ENCODE peak calls at places on chromosome 13, in five cellular contexts. One of them, this sample, is unnamed.

GRCh38 chr13:91185294-91185863 is 162.1 kb upstream of the MIR17HG start:
- DNase-seq in epithelial cell of esophagus: peak; percentile 41
- DNase-seq in IMR-90: peak; percentile 0
- DNase-seq in psoas muscle: no peak
- DNase-seq in HAP-1: no peak
- DNase-seq in this sample: no peak

GRCh38 chr13:30043631-30043925 is 193.2 kb upstream of the UBL3 start:
- DNase-seq in epithelial cell of esophagus: peak; percentile 45
- DNase-seq in HAP-1: no peak
- DNase-seq in psoas muscle: no peak
- DNase-seq in IMR-90: no peak
- DNase-seq in this sample: no peak

GRCh38 chr13:85500716-85501256 is 298.4 kb downstream of the SLITRK6 start:
- DNase-seq in psoas muscle: no peak
- DNase-seq in epithelial cell of esophagus: peak; percentile 83
- DNase-seq in HAP-1: peak; percentile 71
- DNase-seq in IMR-90: no peak
- DNase-seq in this sample: no peak

GRCh38 chr13:79448413-79448812 is 32.5 kb upstream of the NDFIP2 start:
- DNase-seq in IMR-90: peak; percentile 20
- DNase-seq in psoas muscle: no peak
- DNase-seq in HAP-1: no peak
- DNase-seq in epithelial cell of esophagus: no peak
- DNase-seq in this sample: no peak

GRCh38 chr13:30923423-30923822 is 9.0 kb upstream of the TEX26 start:
- DNase-seq in HAP-1: no peak
- DNase-seq in psoas muscle: no peak
- DNase-seq in epithelial cell of esophagus: peak; percentile 28
- DNase-seq in IMR-90: no peak
- DNase-seq in this sample: no peak

GRCh38 chr13:23960566-23961156 is 63.4 kb upstream of the C1QTNF9B start:
- DNase-seq in IMR-90: peak; percentile 60
- DNase-seq in HAP-1: peak; percentile 63
- DNase-seq in epithelial cell of esophagus: peak; percentile 71
- DNase-seq in psoas muscle: no peak
- DNase-seq in this sample: no peak

GRCh38 chr13:70568571-70568970 is 460.3 kb upstream of the KLHL1 start:
- DNase-seq in epithelial cell of esophagus: peak; percentile 59
- DNase-seq in psoas muscle: no peak
- DNase-seq in IMR-90: peak; percentile 26
- DNase-seq in HAP-1: peak; percentile 54
- DNase-seq in this sample: no peak

GRCh38 chr13:32629313-32629712 is 43.1 kb downstream of the PDS5B start:
- DNase-seq in psoas muscle: no peak
- DNase-seq in IMR-90: peak; percentile 60
- DNase-seq in HAP-1: no peak
- DNase-seq in epithelial cell of esophagus: no peak
- DNase-seq in this sample: no peak

DNA sequence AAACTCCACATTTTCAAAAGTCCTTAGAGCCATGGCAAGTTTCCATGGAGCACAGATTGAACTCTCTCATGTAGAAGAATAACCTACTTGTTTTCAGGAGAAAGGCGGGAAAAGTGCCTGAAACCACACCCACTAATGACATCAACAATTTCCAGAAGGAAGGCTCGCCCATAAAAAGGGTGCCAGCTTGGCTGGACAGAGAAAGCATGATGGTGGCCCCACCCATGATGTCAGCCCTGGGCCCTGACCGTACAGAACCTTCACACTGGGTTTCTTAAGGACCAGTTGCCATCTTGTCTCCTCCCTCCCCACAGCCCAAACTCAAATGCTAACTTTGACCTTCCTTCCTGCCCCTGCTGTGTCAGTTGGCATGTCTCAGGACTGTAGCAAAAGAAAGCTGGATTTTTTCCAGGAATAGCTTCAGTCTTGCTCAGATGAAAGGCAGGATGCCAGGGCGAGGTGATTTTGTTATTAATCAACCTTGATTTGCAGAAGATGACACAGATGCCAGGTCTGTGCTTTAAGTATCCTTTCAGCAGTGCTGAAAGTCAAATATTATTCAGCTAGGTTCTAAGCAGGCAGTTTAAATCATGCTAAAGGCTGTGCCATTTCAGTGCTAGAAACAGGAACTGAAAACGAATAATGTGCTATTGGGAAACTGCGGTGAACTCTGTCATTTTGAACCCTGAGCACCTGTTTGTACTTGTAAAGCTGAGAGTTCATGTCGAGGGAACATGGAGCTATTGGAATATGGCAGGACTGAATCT is 89.5 kb upstream of the RFC3 start:
- DNase-seq in HAP-1: no peak
- DNase-seq in IMR-90: no peak
- DNase-seq in psoas muscle: peak; percentile 26
- DNase-seq in epithelial cell of esophagus: peak; percentile 63
- DNase-seq in this sample: no peak
- H3K4me3 ChIP-seq in HAP-1: no peak overlapping the region
- H3K4me3 ChIP-seq in IMR-90: no peak overlapping the region
- H3K4me3 ChIP-seq in psoas muscle: no peak overlapping the region
- H3K4me3 ChIP-seq in epithelial cell of esophagus: no peak overlapping the region
- H3K4me3 ChIP-seq in this sample: no peak overlapping the region

DNA sequence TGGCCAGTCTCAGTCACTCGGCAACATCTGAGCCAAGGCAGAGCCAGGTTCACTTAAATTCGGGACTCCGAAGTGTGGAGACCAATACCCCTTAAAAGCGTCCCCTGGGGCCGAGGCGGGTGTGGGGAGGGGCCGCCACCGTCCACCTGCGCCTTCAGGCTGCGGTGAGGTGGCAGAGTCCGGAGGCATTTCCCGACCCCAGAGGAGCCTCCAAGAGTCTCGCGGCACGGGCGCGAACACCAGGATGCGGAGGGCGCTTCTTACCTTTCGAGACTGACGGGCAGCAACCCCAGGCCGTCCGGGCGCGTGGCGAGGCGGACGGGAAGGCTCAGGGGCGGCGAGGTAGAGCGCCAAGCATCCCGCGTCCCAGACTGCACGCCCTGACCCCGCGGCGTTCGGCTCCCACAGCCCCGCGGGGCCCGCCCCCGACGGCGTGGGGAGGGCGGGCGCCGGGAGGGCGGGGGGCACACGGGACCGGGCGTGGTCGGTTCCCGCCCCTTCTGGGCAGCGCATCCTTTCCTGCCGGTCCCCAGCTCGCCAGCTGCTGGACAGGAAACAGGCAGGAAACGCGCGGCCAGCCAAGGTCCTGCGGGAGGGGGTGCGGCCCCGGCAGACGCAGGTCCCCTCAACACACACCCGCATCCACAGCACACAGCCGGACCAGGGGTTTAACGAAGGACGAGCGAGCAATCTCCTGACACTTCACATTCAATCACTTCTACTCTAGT is at the start of gene THSD1:
- DNase-seq in IMR-90: peak; percentile 41
- DNase-seq in psoas muscle: peak; percentile 75
- DNase-seq in HAP-1: no peak
- DNase-seq in epithelial cell of esophagus: peak; percentile 52
- DNase-seq in this sample: peak; percentile 51
- H3K4me3 ChIP-seq in IMR-90: peak within 1 kb of the TSS; percentile 70
- H3K4me3 ChIP-seq in psoas muscle: peak within 1 kb of the TSS; percentile 68
- H3K4me3 ChIP-seq in HAP-1: peak within 1 kb of the TSS; percentile 25
- H3K4me3 ChIP-seq in epithelial cell of esophagus: peak within 1 kb of the TSS; percentile 82
- H3K4me3 ChIP-seq in this sample: peak within 1 kb of the TSS; percentile 51

DNA sequence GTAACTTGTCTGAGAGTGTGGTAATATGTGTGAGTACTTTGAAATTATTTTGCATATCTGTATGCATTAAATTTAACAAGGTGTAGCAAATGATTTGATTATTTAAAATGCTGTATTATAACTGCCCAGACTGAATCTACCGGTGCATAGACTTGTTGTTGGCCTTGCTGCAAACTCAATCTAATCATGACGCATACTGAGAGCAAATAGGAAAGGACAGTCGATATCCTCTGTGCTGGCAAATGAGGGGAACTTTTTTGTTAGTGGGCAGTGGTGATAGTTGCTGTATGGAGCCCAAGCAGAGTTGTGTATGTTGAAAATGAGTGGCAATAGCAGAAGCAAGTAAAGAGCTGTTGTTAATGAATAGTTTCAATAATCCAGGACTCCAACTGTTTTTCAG is 127.4 kb downstream of the LMO7 start:
- DNase-seq in psoas muscle: no peak
- DNase-seq in HAP-1: no peak
- DNase-seq in epithelial cell of esophagus: peak; percentile 35
- DNase-seq in IMR-90: no peak
- DNase-seq in this sample: no peak
- H3K4me3 ChIP-seq in psoas muscle: peak overlapping the region; percentile 69
- H3K4me3 ChIP-seq in HAP-1: no peak overlapping the region
- H3K4me3 ChIP-seq in epithelial cell of esophagus: peak overlapping the region; percentile 69
- H3K4me3 ChIP-seq in IMR-90: no peak overlapping the region
- H3K4me3 ChIP-seq in this sample: peak overlapping the region; percentile 56

GRCh38 chr13:113882266-113882627 is 18.4 kb upstream of the GAS6 start:
- DNase-seq in HAP-1: no peak
- DNase-seq in psoas muscle: peak; percentile 43
- DNase-seq in epithelial cell of esophagus: no peak
- DNase-seq in IMR-90: no peak
- DNase-seq in this sample: peak; percentile 40
- H3K4me3 ChIP-seq in HAP-1: no peak overlapping the region
- H3K4me3 ChIP-seq in psoas muscle: no peak overlapping the region
- H3K4me3 ChIP-seq in epithelial cell of esophagus: no peak overlapping the region
- H3K4me3 ChIP-seq in IMR-90: no peak overlapping the region
- H3K4me3 ChIP-seq in this sample: no peak overlapping the region

GRCh38 chr13:48492123-48493075 is 40.5 kb downstream of the RCBTB2 start:
- DNase-seq in IMR-90: peak; percentile 18
- DNase-seq in epithelial cell of esophagus: peak; percentile 21
- DNase-seq in HAP-1: no peak
- DNase-seq in psoas muscle: peak; percentile 76
- DNase-seq in this sample: peak; percentile 67
- H3K4me3 ChIP-seq in IMR-90: peak overlapping the region; percentile 30
- H3K4me3 ChIP-seq in epithelial cell of esophagus: no peak overlapping the region
- H3K4me3 ChIP-seq in HAP-1: no peak overlapping the region
- H3K4me3 ChIP-seq in psoas muscle: peak overlapping the region; percentile 35
- H3K4me3 ChIP-seq in this sample: peak overlapping the region; percentile 40

DNA sequence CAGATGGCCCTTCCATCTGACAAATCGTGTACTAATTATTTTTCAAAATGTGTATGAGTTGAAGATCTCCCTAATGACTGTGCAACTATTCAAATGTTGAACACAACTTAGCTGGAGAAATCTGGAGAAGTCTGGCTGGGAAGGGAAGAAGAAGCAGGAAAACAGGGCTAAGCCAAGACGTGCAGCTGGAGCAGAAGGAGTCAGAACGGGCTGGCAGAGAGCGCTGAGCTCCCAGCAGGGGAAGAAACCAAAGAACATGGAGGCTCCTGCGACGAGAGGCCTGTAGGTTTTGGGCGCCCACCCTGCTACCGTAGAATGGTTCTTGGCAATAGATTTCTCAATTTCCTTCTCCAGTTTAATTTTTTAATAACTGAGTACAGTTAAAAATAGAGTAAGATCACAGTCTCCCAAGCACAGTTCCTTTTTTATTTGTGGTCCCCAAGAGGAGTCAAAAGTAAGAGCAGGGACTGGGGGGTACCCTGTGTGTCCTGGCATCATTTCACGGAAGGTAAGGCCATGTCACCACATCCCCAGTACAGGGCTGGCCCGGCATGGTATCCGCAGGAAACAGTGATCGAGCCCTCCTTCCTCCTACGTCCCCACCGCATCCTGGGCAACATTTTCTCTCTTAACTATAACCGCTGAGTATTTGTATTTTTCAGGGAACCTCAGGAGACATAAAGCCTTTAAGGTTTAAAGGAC is 13.4 kb upstream of the LATS2 start:
- DNase-seq in psoas muscle: no peak
- DNase-seq in IMR-90: no peak
- DNase-seq in epithelial cell of esophagus: no peak
- DNase-seq in HAP-1: no peak
- DNase-seq in this sample: peak; percentile 30
- H3K4me3 ChIP-seq in psoas muscle: peak overlapping the region; percentile 79
- H3K4me3 ChIP-seq in IMR-90: no peak overlapping the region
- H3K4me3 ChIP-seq in epithelial cell of esophagus: no peak overlapping the region
- H3K4me3 ChIP-seq in HAP-1: peak overlapping the region; percentile 35
- H3K4me3 ChIP-seq in this sample: peak overlapping the region; percentile 69

GRCh38 chr13:94710881-94711560 is 1.3 kb downstream of the SOX21 start:
- DNase-seq in HAP-1: peak; percentile 51
- DNase-seq in psoas muscle: no peak
- DNase-seq in epithelial cell of esophagus: peak; percentile 34
- DNase-seq in IMR-90: no peak
- DNase-seq in this sample: no peak

GRCh38 chr13:94712287-94712811 is at the start of gene SOX21:
- DNase-seq in HAP-1: peak; percentile 87
- DNase-seq in IMR-90: no peak
- DNase-seq in epithelial cell of esophagus: peak; percentile 33
- DNase-seq in psoas muscle: no peak
- DNase-seq in this sample: no peak

GRCh38 chr13:94713556-94714182 is 1.3 kb upstream of the SOX21 start:
- DNase-seq in psoas muscle: no peak
- DNase-seq in HAP-1: no peak
- DNase-seq in IMR-90: no peak
- DNase-seq in epithelial cell of esophagus: peak; percentile 24
- DNase-seq in this sample: no peak

GRCh38 chr13:94711561-94712286 is 621 bp downstream of the SOX21 start:
- DNase-seq in IMR-90: no peak
- DNase-seq in epithelial cell of esophagus: peak; percentile 44
- DNase-seq in psoas muscle: no peak
- DNase-seq in HAP-1: no peak
- DNase-seq in this sample: no peak

GRCh38 chr13:94712812-94713555 is 639 bp upstream of the SOX21 start:
- DNase-seq in HAP-1: peak; percentile 85
- DNase-seq in IMR-90: peak; percentile 46
- DNase-seq in psoas muscle: peak; percentile 34
- DNase-seq in epithelial cell of esophagus: peak; percentile 65
- DNase-seq in this sample: no peak
- H3K4me3 ChIP-seq in HAP-1: peak overlapping the region; percentile 62
- H3K4me3 ChIP-seq in IMR-90: no peak overlapping the region
- H3K4me3 ChIP-seq in psoas muscle: peak overlapping the region; percentile 58
- H3K4me3 ChIP-seq in epithelial cell of esophagus: peak overlapping the region; percentile 45
- H3K4me3 ChIP-seq in this sample: peak overlapping the region; percentile 35

GRCh38 chr13:60265566-60265965 is 101.8 kb upstream of the DIAPH3 start:
- DNase-seq in HAP-1: no peak
- DNase-seq in psoas muscle: no peak
- DNase-seq in IMR-90: no peak
- DNase-seq in epithelial cell of esophagus: no peak
- DNase-seq in this sample: no peak

GRCh38 chr13:60267498-60268202 is 103.9 kb upstream of the DIAPH3 start:
- DNase-seq in HAP-1: no peak
- DNase-seq in epithelial cell of esophagus: peak; percentile 5
- DNase-seq in IMR-90: no peak
- DNase-seq in psoas muscle: no peak
- DNase-seq in this sample: no peak

GRCh38 chr13:60273971-60274370 is 110.2 kb upstream of the DIAPH3 start:
- DNase-seq in IMR-90: no peak
- DNase-seq in psoas muscle: no peak
- DNase-seq in epithelial cell of esophagus: peak; percentile 28
- DNase-seq in HAP-1: peak; percentile 75
- DNase-seq in this sample: no peak

DNA sequence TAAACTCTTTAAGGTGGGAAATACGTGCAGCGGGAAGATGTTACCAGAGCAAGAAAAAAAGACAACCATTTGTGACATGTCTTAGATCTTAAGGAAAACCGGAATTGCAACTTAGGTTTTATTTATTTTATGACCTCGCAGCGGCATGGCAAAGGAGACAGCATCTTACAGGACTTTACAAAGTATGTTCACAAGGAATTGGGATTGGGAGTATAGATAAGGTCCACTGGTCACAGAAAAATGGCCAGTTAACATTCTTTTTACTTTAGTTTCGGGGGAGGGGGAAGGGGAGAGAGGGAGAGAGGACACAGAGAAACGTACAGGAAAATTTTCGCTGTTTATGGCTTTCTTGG is 104.5 kb upstream of the DIAPH3 start:
- DNase-seq in psoas muscle: no peak
- DNase-seq in HAP-1: no peak
- DNase-seq in epithelial cell of esophagus: no peak
- DNase-seq in IMR-90: no peak
- DNase-seq in this sample: no peak
- H3K4me3 ChIP-seq in psoas muscle: peak overlapping the region; percentile 58
- H3K4me3 ChIP-seq in HAP-1: no peak overlapping the region
- H3K4me3 ChIP-seq in epithelial cell of esophagus: peak overlapping the region; percentile 51
- H3K4me3 ChIP-seq in IMR-90: peak overlapping the region; percentile 49
- H3K4me3 ChIP-seq in this sample: peak overlapping the region; percentile 31